ENCODE peak calls at places on chromosomes 11 and 22, in five cellular contexts. B is caudate nucleus, A is mammary epithelial cell, X is NCI-H1436 treated with DMSO at 0.1 percent for 48 hours, T is hepatocyte. D is an unnamed sample.

GRCh38 chr22:37045958-37046357 is 5.6 kb upstream of the KCTD17 start:
- DNase-seq in B (no peak), T (peak; percentile 47), X (no peak), A (no peak), D (no peak)

GRCh38 chr22:37204045-37204655 is 8.1 kb downstream of the SSTR3 start:
- DNase-seq in B (no peak), A (no peak), X (no peak), T (no peak), D (no peak)

GRCh38 chr11:35141034-35141433 is 2.1 kb downstream of the CD44 start:
- DNase-seq in T (no peak), X (no peak), B (no peak), A (no peak), D (no peak)

GRCh38 chr22:49907807-49908206 is 10.4 kb downstream of the ALG12 start:
- DNase-seq in A (no peak), X (no peak), B (no peak), T (no peak), D (no peak)

GRCh38 chr11:64764753-64765152 is 5.0 kb upstream of the PYGM start:
- DNase-seq in T (no peak), A (no peak), X (no peak), B (no peak), D (no peak)

GRCh38 chr11:119284344-119285157 is 32.4 kb downstream of the MCAM start:
- DNase-seq in X (no peak), B (no peak), A (peak; percentile 35), T (peak; percentile 28), D (peak; percentile 53)

GRCh38 chr22:49272546-49273125 is 555.0 kb downstream of the BRD1 start:
- DNase-seq in B (no peak), T (no peak), X (no peak), A (no peak), D (no peak)

GRCh38 chr11:123536690-123537437 is 106.8 kb downstream of the GRAMD1B start:
- DNase-seq in T (no peak), X (no peak), B (no peak), A (no peak), D (no peak)

GRCh38 chr11:93727985-93728791 is 13.1 kb downstream of the TAF1D start:
- DNase-seq in B (no peak), A (no peak), X (no peak), T (no peak), D (no peak)